ENCODE peak calls at places on chromosome 17, in nine cellular contexts. One of them, this sample, is unnamed.

GRCh38 chr17:66228887-66229782 is at the start of gene APOH:
- DNase-seq in Panc1: no peak
- DNase-seq in psoas muscle: no peak
- DNase-seq in WTC11: no peak
- DNase-seq in T-helper 1 cell: no peak
- DNase-seq in activated gamma-delta T cell treated with Interleukin-2 at 50 U/mL for 16 hours: no peak
- DNase-seq in hypothalamus: no peak
- DNase-seq in NCI-H1092: no peak
- DNase-seq in NCI-H446 treated with DMSO at 0.1 percent for 48 hours: no peak
- DNase-seq in this sample: no peak

GRCh38 chr17:81004336-81005015 is 12.8 kb downstream of the CHMP6 start:
- DNase-seq in Panc1: no peak
- DNase-seq in psoas muscle: peak
- DNase-seq in WTC11: no peak
- DNase-seq in T-helper 1 cell: no peak
- DNase-seq in activated gamma-delta T cell treated with Interleukin-2 at 50 U/mL for 16 hours: no peak
- DNase-seq in hypothalamus: no peak
- DNase-seq in NCI-H1092: no peak
- DNase-seq in NCI-H446 treated with DMSO at 0.1 percent for 48 hours: no peak
- DNase-seq in this sample: no peak

GRCh38 chr17:67594115-67594878 is 123.4 kb upstream of the NOL11 start:
- DNase-seq in Panc1: no peak
- DNase-seq in psoas muscle: no peak
- DNase-seq in WTC11: no peak
- DNase-seq in T-helper 1 cell: no peak
- DNase-seq in activated gamma-delta T cell treated with Interleukin-2 at 50 U/mL for 16 hours: no peak
- DNase-seq in hypothalamus: no peak
- DNase-seq in NCI-H1092: no peak
- DNase-seq in NCI-H446 treated with DMSO at 0.1 percent for 48 hours: no peak
- DNase-seq in this sample: no peak

GRCh38 chr17:45139533-45139920 is 4.0 kb downstream of the ACBD4 start:
- DNase-seq in Panc1: no peak
- DNase-seq in psoas muscle: no peak
- DNase-seq in WTC11: no peak
- DNase-seq in T-helper 1 cell: no peak
- DNase-seq in activated gamma-delta T cell treated with Interleukin-2 at 50 U/mL for 16 hours: no peak
- DNase-seq in hypothalamus: no peak
- DNase-seq in NCI-H1092: no peak
- DNase-seq in NCI-H446 treated with DMSO at 0.1 percent for 48 hours: no peak
- DNase-seq in this sample: no peak

GRCh38 chr17:55962931-55963378 is 190.3 kb upstream of the ANKFN1 start:
- DNase-seq in Panc1: no peak
- DNase-seq in psoas muscle: peak
- DNase-seq in WTC11: no peak
- DNase-seq in T-helper 1 cell: no peak
- DNase-seq in activated gamma-delta T cell treated with Interleukin-2 at 50 U/mL for 16 hours: no peak
- DNase-seq in hypothalamus: no peak
- DNase-seq in NCI-H1092: no peak
- DNase-seq in NCI-H446 treated with DMSO at 0.1 percent for 48 hours: no peak
- DNase-seq in this sample: no peak

GRCh38 chr17:4960279-4960922 is 7.2 kb downstream of the SPAG7 start:
- DNase-seq in Panc1: no peak
- DNase-seq in psoas muscle: no peak
- DNase-seq in WTC11: no peak
- DNase-seq in T-helper 1 cell: no peak
- DNase-seq in activated gamma-delta T cell treated with Interleukin-2 at 50 U/mL for 16 hours: no peak
- DNase-seq in hypothalamus: no peak
- DNase-seq in NCI-H1092: no peak
- DNase-seq in NCI-H446 treated with DMSO at 0.1 percent for 48 hours: no peak
- DNase-seq in this sample: no peak

GRCh38 chr17:48382989-48383388 is 47.0 kb downstream of the SKAP1 start:
- DNase-seq in Panc1: no peak
- DNase-seq in psoas muscle: no peak
- DNase-seq in WTC11: no peak
- DNase-seq in T-helper 1 cell: no peak
- DNase-seq in activated gamma-delta T cell treated with Interleukin-2 at 50 U/mL for 16 hours: no peak
- DNase-seq in hypothalamus: no peak
- DNase-seq in NCI-H1092: no peak
- DNase-seq in NCI-H446 treated with DMSO at 0.1 percent for 48 hours: no peak
- DNase-seq in this sample: no peak

GRCh38 chr17:51850206-51850605 is 308.3 kb downstream of the CA10 start:
- DNase-seq in Panc1: no peak
- DNase-seq in psoas muscle: no peak
- DNase-seq in WTC11: no peak
- DNase-seq in T-helper 1 cell: no peak
- DNase-seq in activated gamma-delta T cell treated with Interleukin-2 at 50 U/mL for 16 hours: no peak
- DNase-seq in hypothalamus: no peak
- DNase-seq in NCI-H1092: no peak
- DNase-seq in NCI-H446 treated with DMSO at 0.1 percent for 48 hours: no peak
- DNase-seq in this sample: no peak

GRCh38 chr17:39629494-39629880 is 2.7 kb downstream of the PPP1R1B start:
- DNase-seq in Panc1: no peak
- DNase-seq in psoas muscle: no peak
- DNase-seq in WTC11: no peak
- DNase-seq in T-helper 1 cell: no peak
- DNase-seq in activated gamma-delta T cell treated with Interleukin-2 at 50 U/mL for 16 hours: no peak
- DNase-seq in hypothalamus: no peak
- DNase-seq in NCI-H1092: no peak
- DNase-seq in NCI-H446 treated with DMSO at 0.1 percent for 48 hours: no peak
- DNase-seq in this sample: no peak

GRCh38 chr17:28345420-28346198 is 10.0 kb downstream of the TNFAIP1 start:
- DNase-seq in Panc1: no peak
- DNase-seq in psoas muscle: no peak
- DNase-seq in WTC11: no peak
- DNase-seq in T-helper 1 cell: no peak
- DNase-seq in activated gamma-delta T cell treated with Interleukin-2 at 50 U/mL for 16 hours: no peak
- DNase-seq in hypothalamus: no peak
- DNase-seq in NCI-H1092: no peak
- DNase-seq in NCI-H446 treated with DMSO at 0.1 percent for 48 hours: no peak
- DNase-seq in this sample: no peak

GRCh38 chr17:27573971-27574525 is 56.9 kb upstream of the LGALS9 start:
- DNase-seq in Panc1: no peak
- DNase-seq in psoas muscle: peak
- DNase-seq in WTC11: no peak
- DNase-seq in T-helper 1 cell: no peak
- DNase-seq in activated gamma-delta T cell treated with Interleukin-2 at 50 U/mL for 16 hours: no peak
- DNase-seq in hypothalamus: no peak
- DNase-seq in NCI-H1092: no peak
- DNase-seq in NCI-H446 treated with DMSO at 0.1 percent for 48 hours: no peak
- DNase-seq in this sample: no peak

GRCh38 chr17:75587718-75588545 is at the start of gene MYO15B:
- DNase-seq in Panc1: no peak
- DNase-seq in psoas muscle: peak
- DNase-seq in WTC11: peak
- DNase-seq in T-helper 1 cell: peak
- DNase-seq in activated gamma-delta T cell treated with Interleukin-2 at 50 U/mL for 16 hours: peak
- DNase-seq in hypothalamus: peak
- DNase-seq in NCI-H1092: peak
- DNase-seq in NCI-H446 treated with DMSO at 0.1 percent for 48 hours: no peak
- DNase-seq in this sample: peak

GRCh38 chr17:279356-279755 is 73.3 kb downstream of the RPH3AL start:
- DNase-seq in Panc1: no peak
- DNase-seq in psoas muscle: no peak
- DNase-seq in WTC11: no peak
- DNase-seq in T-helper 1 cell: no peak
- DNase-seq in activated gamma-delta T cell treated with Interleukin-2 at 50 U/mL for 16 hours: no peak
- DNase-seq in hypothalamus: no peak
- DNase-seq in NCI-H1092: no peak
- DNase-seq in NCI-H446 treated with DMSO at 0.1 percent for 48 hours: no peak
- DNase-seq in this sample: no peak

GRCh38 chr17:63838586-63839184 is 3.8 kb downstream of the SMARCD2 start:
- DNase-seq in Panc1: no peak
- DNase-seq in psoas muscle: peak
- DNase-seq in WTC11: peak
- DNase-seq in T-helper 1 cell: no peak
- DNase-seq in activated gamma-delta T cell treated with Interleukin-2 at 50 U/mL for 16 hours: no peak
- DNase-seq in hypothalamus: peak
- DNase-seq in NCI-H1092: no peak
- DNase-seq in NCI-H446 treated with DMSO at 0.1 percent for 48 hours: peak
- DNase-seq in this sample: no peak

GRCh38 chr17:75128694-75129505 is 2.6 kb downstream of the NT5C start:
- DNase-seq in Panc1: no peak
- DNase-seq in psoas muscle: no peak
- DNase-seq in WTC11: no peak
- DNase-seq in T-helper 1 cell: no peak
- DNase-seq in activated gamma-delta T cell treated with Interleukin-2 at 50 U/mL for 16 hours: no peak
- DNase-seq in hypothalamus: no peak
- DNase-seq in NCI-H1092: no peak
- DNase-seq in NCI-H446 treated with DMSO at 0.1 percent for 48 hours: no peak
- DNase-seq in this sample: no peak

GRCh38 chr17:17445925-17446665 is 30.7 kb upstream of the MED9 start:
- DNase-seq in Panc1: peak
- DNase-seq in psoas muscle: peak
- DNase-seq in WTC11: no peak
- DNase-seq in T-helper 1 cell: no peak
- DNase-seq in activated gamma-delta T cell treated with Interleukin-2 at 50 U/mL for 16 hours: no peak
- DNase-seq in hypothalamus: no peak
- DNase-seq in NCI-H1092: no peak
- DNase-seq in NCI-H446 treated with DMSO at 0.1 percent for 48 hours: no peak
- DNase-seq in this sample: no peak

GRCh38 chr17:74354123-74354522 is 7.5 kb downstream of the BTBD17 start:
- DNase-seq in Panc1: peak
- DNase-seq in psoas muscle: no peak
- DNase-seq in WTC11: peak
- DNase-seq in T-helper 1 cell: peak
- DNase-seq in activated gamma-delta T cell treated with Interleukin-2 at 50 U/mL for 16 hours: peak
- DNase-seq in hypothalamus: peak
- DNase-seq in NCI-H1092: no peak
- DNase-seq in NCI-H446 treated with DMSO at 0.1 percent for 48 hours: no peak
- DNase-seq in this sample: peak

GRCh38 chr17:53628011-53628410 is 194.7 kb upstream of the KIF2B start:
- DNase-seq in Panc1: no peak
- DNase-seq in psoas muscle: no peak
- DNase-seq in WTC11: no peak
- DNase-seq in T-helper 1 cell: no peak
- DNase-seq in activated gamma-delta T cell treated with Interleukin-2 at 50 U/mL for 16 hours: no peak
- DNase-seq in hypothalamus: no peak
- DNase-seq in NCI-H1092: no peak
- DNase-seq in NCI-H446 treated with DMSO at 0.1 percent for 48 hours: no peak
- DNase-seq in this sample: no peak

GRCh38 chr17:17030515-17031211 is 11.6 kb upstream of the MPRIP start:
- DNase-seq in Panc1: no peak
- DNase-seq in psoas muscle: no peak
- DNase-seq in WTC11: no peak
- DNase-seq in T-helper 1 cell: no peak
- DNase-seq in activated gamma-delta T cell treated with Interleukin-2 at 50 U/mL for 16 hours: no peak
- DNase-seq in hypothalamus: peak
- DNase-seq in NCI-H1092: no peak
- DNase-seq in NCI-H446 treated with DMSO at 0.1 percent for 48 hours: no peak
- DNase-seq in this sample: no peak

GRCh38 chr17:41888332-41888965 is 23.2 kb upstream of the KLHL11 start:
- DNase-seq in Panc1: no peak
- DNase-seq in psoas muscle: no peak
- DNase-seq in WTC11: no peak
- DNase-seq in T-helper 1 cell: no peak
- DNase-seq in activated gamma-delta T cell treated with Interleukin-2 at 50 U/mL for 16 hours: no peak
- DNase-seq in hypothalamus: no peak
- DNase-seq in NCI-H1092: no peak
- DNase-seq in NCI-H446 treated with DMSO at 0.1 percent for 48 hours: no peak
- DNase-seq in this sample: no peak

GRCh38 chr17:43768382-43768781 is 9.8 kb upstream of the SOST start:
- DNase-seq in Panc1: no peak
- DNase-seq in psoas muscle: no peak
- DNase-seq in WTC11: no peak
- DNase-seq in T-helper 1 cell: no peak
- DNase-seq in activated gamma-delta T cell treated with Interleukin-2 at 50 U/mL for 16 hours: no peak
- DNase-seq in hypothalamus: no peak
- DNase-seq in NCI-H1092: no peak
- DNase-seq in NCI-H446 treated with DMSO at 0.1 percent for 48 hours: no peak
- DNase-seq in this sample: no peak

GRCh38 chr17:80847506-80848230 is 144.0 kb upstream of the CHMP6 start:
- DNase-seq in Panc1: no peak
- DNase-seq in psoas muscle: peak
- DNase-seq in WTC11: no peak
- DNase-seq in T-helper 1 cell: peak
- DNase-seq in activated gamma-delta T cell treated with Interleukin-2 at 50 U/mL for 16 hours: peak
- DNase-seq in hypothalamus: no peak
- DNase-seq in NCI-H1092: no peak
- DNase-seq in NCI-H446 treated with DMSO at 0.1 percent for 48 hours: no peak
- DNase-seq in this sample: peak

GRCh38 chr17:77480509-77481215 is 339.9 kb downstream of the SEC14L1 start:
- DNase-seq in Panc1: no peak
- DNase-seq in psoas muscle: no peak
- DNase-seq in WTC11: no peak
- DNase-seq in T-helper 1 cell: no peak
- DNase-seq in activated gamma-delta T cell treated with Interleukin-2 at 50 U/mL for 16 hours: no peak
- DNase-seq in hypothalamus: no peak
- DNase-seq in NCI-H1092: no peak
- DNase-seq in NCI-H446 treated with DMSO at 0.1 percent for 48 hours: no peak
- DNase-seq in this sample: no peak

GRCh38 chr17:83013779-83014117 is 65.7 kb upstream of the METRNL start:
- DNase-seq in Panc1: no peak
- DNase-seq in psoas muscle: no peak
- DNase-seq in WTC11: no peak
- DNase-seq in T-helper 1 cell: no peak
- DNase-seq in activated gamma-delta T cell treated with Interleukin-2 at 50 U/mL for 16 hours: no peak
- DNase-seq in hypothalamus: no peak
- DNase-seq in NCI-H1092: no peak
- DNase-seq in NCI-H446 treated with DMSO at 0.1 percent for 48 hours: no peak
- DNase-seq in this sample: no peak

GRCh38 chr17:81037783-81038733 is 3.1 kb downstream of the BAIAP2 start:
- DNase-seq in Panc1: no peak
- DNase-seq in psoas muscle: peak
- DNase-seq in WTC11: no peak
- DNase-seq in T-helper 1 cell: no peak
- DNase-seq in activated gamma-delta T cell treated with Interleukin-2 at 50 U/mL for 16 hours: no peak
- DNase-seq in hypothalamus: no peak
- DNase-seq in NCI-H1092: no peak
- DNase-seq in NCI-H446 treated with DMSO at 0.1 percent for 48 hours: peak
- DNase-seq in this sample: no peak

GRCh38 chr17:60610481-60610880 is 10.5 kb downstream of the PPM1D start:
- DNase-seq in Panc1: no peak
- DNase-seq in psoas muscle: no peak
- DNase-seq in WTC11: no peak
- DNase-seq in T-helper 1 cell: no peak
- DNase-seq in activated gamma-delta T cell treated with Interleukin-2 at 50 U/mL for 16 hours: no peak
- DNase-seq in hypothalamus: no peak
- DNase-seq in NCI-H1092: no peak
- DNase-seq in NCI-H446 treated with DMSO at 0.1 percent for 48 hours: peak
- DNase-seq in this sample: no peak

GRCh38 chr17:30230596-30231125 is 4.8 kb downstream of the SLC6A4 start:
- DNase-seq in Panc1: no peak
- DNase-seq in psoas muscle: no peak
- DNase-seq in WTC11: no peak
- DNase-seq in T-helper 1 cell: no peak
- DNase-seq in activated gamma-delta T cell treated with Interleukin-2 at 50 U/mL for 16 hours: no peak
- DNase-seq in hypothalamus: no peak
- DNase-seq in NCI-H1092: no peak
- DNase-seq in NCI-H446 treated with DMSO at 0.1 percent for 48 hours: no peak
- DNase-seq in this sample: no peak

GRCh38 chr17:3870871-3871306 is 22.0 kb downstream of the CAMKK1 start:
- DNase-seq in Panc1: no peak
- DNase-seq in psoas muscle: no peak
- DNase-seq in WTC11: no peak
- DNase-seq in T-helper 1 cell: no peak
- DNase-seq in activated gamma-delta T cell treated with Interleukin-2 at 50 U/mL for 16 hours: peak
- DNase-seq in hypothalamus: no peak
- DNase-seq in NCI-H1092: no peak
- DNase-seq in NCI-H446 treated with DMSO at 0.1 percent for 48 hours: no peak
- DNase-seq in this sample: no peak

This sample was measured in central memory CD4-positive, alpha-beta T cell.